ENCODE peak calls at places on chromosomes 2 and 18, in five cellular contexts. A is BJ, Y is Calu3, B is HEK293T, P is GM04503. T is an unnamed sample.

GRCh38 chr2:118278046-118278445 is 189.8 kb downstream of the INSIG2 start:
- DNase-seq in A (no peak), B (no peak), P (no peak), Y (no peak), T (no peak)

GRCh38 chr2:33134086-33134763 is 187.5 kb downstream of the LTBP1 start:
- DNase-seq in A (peak; percentile 92), Y (peak; percentile 20), P (peak; percentile 93), B (no peak), T (peak; percentile 11)

GRCh38 chr18:45284174-45284573 is 331.1 kb upstream of the SLC14A2 start:
- DNase-seq in A (no peak), B (no peak), Y (no peak), P (no peak), T (no peak)

GRCh38 chr2:32947484-32948143 is 861 bp downstream of the LTBP1 start:
- DNase-seq in A (no peak), B (peak; percentile 52), Y (peak; percentile 51), P (no peak), T (no peak)

GRCh38 chr2:133676392-133677130 is 108.3 kb upstream of the NCKAP5 start:
- DNase-seq in A (peak; percentile 49), Y (no peak), B (no peak), P (peak; percentile 52), T (no peak)

GRCh38 chr2:32626591-32627221 is 1.1 kb upstream of the TTC27 start:
- DNase-seq in P (no peak), Y (no peak), B (no peak), A (no peak), T (no peak)

GRCh38 chr2:26274058-26274613 is 29.4 kb downstream of the HADHB start:
- DNase-seq in Y (peak; percentile 72), P (peak; percentile 97), A (peak; percentile 86), B (no peak), T (peak; percentile 20)

GRCh38 chr2:219495531-219496122 is 3.1 kb upstream of the GMPPA start:
- DNase-seq in P (peak; percentile 24), Y (peak; percentile 78), A (no peak), B (peak; percentile 81), T (peak; percentile 64)

GRCh38 chr2:9403924-9404323 is 19.4 kb downstream of the ITGB1BP1 start:
- DNase-seq in P (no peak), B (no peak), Y (no peak), A (no peak), T (no peak)

GRCh38 chr18:22211660-22212059 is 42.3 kb downstream of the GATA6 start:
- DNase-seq in P (no peak), A (no peak), B (no peak), Y (no peak), T (no peak)

GRCh38 chr2:28610583-28611201 is 114.8 kb downstream of the PLB1 start:
- DNase-seq in Y (peak; percentile 87), P (no peak), A (no peak), B (no peak), T (no peak)

GRCh38 chr2:179825494-179825893 is 35.9 kb downstream of the ZNF385B start:
- DNase-seq in A (no peak), B (no peak), P (no peak), Y (no peak), T (no peak)

GRCh38 chr2:235216901-235217300 is 265.1 kb downstream of the SH3BP4 start:
- DNase-seq in A (no peak), P (peak; percentile 15), Y (no peak), B (no peak), T (no peak)

GRCh38 chr2:37887286-37887685 is 37.8 kb upstream of the RMDN2 start:
- DNase-seq in P (no peak), A (no peak), B (no peak), Y (no peak), T (no peak)